ENCODE peak calls at places on chromosome X, in seven cellular contexts. G is AG09309; Q is AG20443; A is stimulated activated CD4-positive, alpha-beta T cell treated with anti-CD3 and anti-CD28 coated beads, Interleukin-12 subunit alpha, Interleukin-12 subunit beta, amount 100 ng/mL, for 48 hours; H is GM06990; Y is OCI-LY7; K is ecto neural progenitor cell. P is an unnamed sample.

GRCh38 chrX:132480581-132481203 is 8.1 kb downstream of the MBNL3 start:
- DNase-seq in H (peak; percentile 48), A (no peak), Y (peak; percentile 89), G (peak; percentile 73), Q (peak; percentile 35), K (no peak), P (no peak)

GRCh38 chrX:110462957-110463356 is 104.3 kb downstream of the RTL9 start:
- DNase-seq in Q (peak; percentile 17), A (no peak), H (no peak), Y (no peak), K (no peak), G (no peak), P (no peak)

GRCh38 chrX:1450381-1451161 is 2.1 kb downstream of the ASMTL start:
- DNase-seq in K (peak; percentile 41), Q (no peak), H (no peak), Y (no peak), G (no peak), A (no peak), P (no peak)

GRCh38 chrX:25344191-25344936 is 328.6 kb upstream of the ARX start:
- DNase-seq in A (no peak), G (no peak), Q (no peak), K (no peak), H (no peak), Y (no peak), P (no peak)

GRCh38 chrX:119181491-119181890 is 53.9 kb upstream of the KIAA1210 start:
- DNase-seq in Y (no peak), A (no peak), H (no peak), Q (peak; percentile 10), K (no peak), G (no peak), P (no peak)

GRCh38 chrX:150731795-150732194 is 38.6 kb downstream of the MTMR1 start:
- DNase-seq in G (peak; percentile 90), Y (no peak), H (no peak), A (peak; percentile 39), Q (peak; percentile 81), K (no peak), P (no peak)

GRCh38 chrX:19593684-19594083 is 78.4 kb upstream of the MAP3K15 start:
- DNase-seq in G (no peak), Y (peak; percentile 48), K (no peak), A (no peak), H (no peak), Q (peak; percentile 22), P (no peak)

GRCh38 chrX:47321978-47322377 is 48.4 kb upstream of the ZNF157 start:
- DNase-seq in Y (no peak), Q (no peak), G (no peak), K (peak; percentile 64), H (no peak), A (no peak), P (no peak)

GRCh38 chrX:107675823-107676555 is 47.7 kb downstream of the PRPS1 start:
- DNase-seq in Q (no peak), H (no peak), K (no peak), G (no peak), A (no peak), Y (peak; percentile 43), P (no peak)

GRCh38 chrX:13761606-13762005 is 27.1 kb downstream of the OFD1 start:
- DNase-seq in Q (no peak), K (no peak), G (no peak), Y (peak; percentile 47), A (no peak), H (peak; percentile 24), P (no peak)

GRCh38 chrX:10016516-10017132 is 49.5 kb downstream of the CLDN34 start:
- DNase-seq in K (no peak), Y (no peak), G (no peak), A (no peak), H (no peak), Q (no peak), P (no peak)

GRCh38 chrX:9587551-9588096 is 122.8 kb downstream of the TBL1X start:
- DNase-seq in Y (no peak), H (no peak), A (no peak), K (no peak), Q (no peak), G (no peak), P (no peak)

GRCh38 chrX:2767631-2768455 is 16.0 kb downstream of the XG start:
- DNase-seq in Y (no peak), Q (peak; percentile 90), A (no peak), H (no peak), G (no peak), K (peak; percentile 54), P (no peak)

GRCh38 chrX:17376381-17377046 is 1.5 kb downstream of the NHS start:
- DNase-seq in H (peak; percentile 3), Y (no peak), A (no peak), Q (peak; percentile 14), K (peak; percentile 50), G (no peak), P (no peak)

GRCh38 chrX:47146121-47146935 is 1.3 kb downstream of the RBM10 start:
- DNase-seq in H (no peak), A (no peak), K (no peak), G (no peak), Y (no peak), Q (no peak), P (no peak)

GRCh38 chrX:2224597-2225235 is 276.1 kb downstream of the DHRSX start:
- DNase-seq in G (no peak), Y (no peak), K (no peak), A (no peak), Q (no peak), H (no peak), P (no peak)

GRCh38 chrX:7334253-7334935 is 186.4 kb upstream of the PUDP start:
- DNase-seq in Q (peak; percentile 17), H (no peak), K (no peak), Y (no peak), A (no peak), G (peak; percentile 76), P (no peak)

GRCh38 chrX:30865612-30866011 is 23.4 kb downstream of the TAB3 start:
- DNase-seq in Q (no peak), A (no peak), Y (no peak), G (no peak), K (no peak), H (no peak), P (no peak)

GRCh38 chrX:145825896-145826295 is 8.3 kb downstream of the SLITRK2 start:
- DNase-seq in A (no peak), K (no peak), Y (peak; percentile 1), H (no peak), G (no peak), Q (no peak), P (no peak)

GRCh38 chrX:109393859-109394258 is 88.0 kb downstream of the GUCY2F start:
- DNase-seq in A (no peak), Y (peak; percentile 4), K (no peak), Q (no peak), G (no peak), H (no peak), P (no peak)

GRCh38 chrX:109914114-109914849 is 88.6 kb upstream of the TMEM164 start:
- DNase-seq in Y (no peak), Q (no peak), K (no peak), H (no peak), G (no peak), A (no peak), P (no peak)

GRCh38 chrX:133638285-133638684 is 223.0 kb upstream of the GPC4 start:
- DNase-seq in K (no peak), G (no peak), Y (no peak), H (no peak), Q (no peak), A (no peak), P (no peak)

GRCh38 chrX:31423575-31424284 is 351.9 kb upstream of the FTHL17 start:
- DNase-seq in H (no peak), K (no peak), Y (peak; percentile 32), Q (peak; percentile 36), G (no peak), A (no peak), P (no peak)

P was measured in CMK.